ENCODE peak calls at places on chromosomes 12 and 14, in five cellular contexts. One of them, this sample, is unnamed.
A peak's percentile ranks its signal among the peaks of the same experiment; 100 is the strongest.

GRCh38 chr14:68140801-68141200 is 321.2 kb downstream of the RAD51B start:
- DNase-seq in left ventricle myocardium inferior: no peak
- DNase-seq in endothelial cell of umbilical vein: no peak
- DNase-seq in tibial artery: no peak
- DNase-seq in thoracic aorta: no peak
- DNase-seq in this sample: no peak

GRCh38 chr12:107605293-107605692 is 80.3 kb upstream of the PWP1 start:
- DNase-seq in thoracic aorta: no peak
- DNase-seq in left ventricle myocardium inferior: no peak
- DNase-seq in endothelial cell of umbilical vein: no peak
- DNase-seq in tibial artery: no peak
- DNase-seq in this sample: peak; percentile 66

GRCh38 chr14:34797747-34798583 is 77.2 kb downstream of the BAZ1A start:
- DNase-seq in left ventricle myocardium inferior: no peak
- DNase-seq in thoracic aorta: no peak
- DNase-seq in endothelial cell of umbilical vein: no peak
- DNase-seq in tibial artery: no peak
- DNase-seq in this sample: peak; percentile 54

GRCh38 chr14:102795060-102795925 is 18.0 kb downstream of the TRAF3 start:
- DNase-seq in endothelial cell of umbilical vein: peak; percentile 75
- DNase-seq in left ventricle myocardium inferior: peak; percentile 30
- DNase-seq in thoracic aorta: peak; percentile 32
- DNase-seq in tibial artery: peak; percentile 82
- DNase-seq in this sample: no peak

GRCh38 chr12:44015333-44015941 is 179.6 kb downstream of the TMEM117 start:
- DNase-seq in endothelial cell of umbilical vein: peak; percentile 56
- DNase-seq in left ventricle myocardium inferior: no peak
- DNase-seq in tibial artery: no peak
- DNase-seq in thoracic aorta: no peak
- DNase-seq in this sample: no peak

GRCh38 chr12:78571953-78572352 is 292.6 kb upstream of the SYT1 start:
- DNase-seq in tibial artery: no peak
- DNase-seq in endothelial cell of umbilical vein: no peak
- DNase-seq in left ventricle myocardium inferior: no peak
- DNase-seq in thoracic aorta: no peak
- DNase-seq in this sample: peak; percentile 83

GRCh38 chr14:58677525-58677924 is 39.8 kb downstream of the DACT1 start:
- DNase-seq in tibial artery: no peak
- DNase-seq in endothelial cell of umbilical vein: no peak
- DNase-seq in left ventricle myocardium inferior: no peak
- DNase-seq in thoracic aorta: no peak
- DNase-seq in this sample: no peak

GRCh38 chr12:76232013-76232412 is 116.2 kb downstream of the BBS10 start:
- DNase-seq in tibial artery: no peak
- DNase-seq in thoracic aorta: no peak
- DNase-seq in left ventricle myocardium inferior: no peak
- DNase-seq in endothelial cell of umbilical vein: no peak
- DNase-seq in this sample: peak; percentile 28

GRCh38 chr12:68236421-68237059 is 10.9 kb upstream of the IL26 start:
- DNase-seq in tibial artery: no peak
- DNase-seq in left ventricle myocardium inferior: no peak
- DNase-seq in thoracic aorta: no peak
- DNase-seq in endothelial cell of umbilical vein: peak; percentile 20
- DNase-seq in this sample: no peak

GRCh38 chr14:91144425-91145145 is 30.7 kb downstream of the DGLUCY start:
- DNase-seq in endothelial cell of umbilical vein: peak; percentile 91
- DNase-seq in tibial artery: no peak
- DNase-seq in left ventricle myocardium inferior: no peak
- DNase-seq in thoracic aorta: no peak
- DNase-seq in this sample: no peak

GRCh38 chr12:6182279-6182898 is 17.8 kb upstream of the CD9 start:
- DNase-seq in tibial artery: peak; percentile 69
- DNase-seq in endothelial cell of umbilical vein: peak; percentile 89
- DNase-seq in left ventricle myocardium inferior: peak; percentile 61
- DNase-seq in thoracic aorta: no peak
- DNase-seq in this sample: peak; percentile 52

GRCh38 chr14:97703006-97703760 is 906.0 kb downstream of the VRK1 start:
- DNase-seq in thoracic aorta: no peak
- DNase-seq in endothelial cell of umbilical vein: no peak
- DNase-seq in left ventricle myocardium inferior: no peak
- DNase-seq in tibial artery: no peak
- DNase-seq in this sample: peak; percentile 53

GRCh38 chr12:93006655-93007208 is 77.6 kb upstream of the EEA1 start:
- DNase-seq in tibial artery: no peak
- DNase-seq in endothelial cell of umbilical vein: no peak
- DNase-seq in left ventricle myocardium inferior: no peak
- DNase-seq in thoracic aorta: no peak
- DNase-seq in this sample: no peak

GRCh38 chr14:64705406-64706118 is 1.3 kb downstream of the PLEKHG3 start:
- DNase-seq in left ventricle myocardium inferior: no peak
- DNase-seq in tibial artery: peak; percentile 66
- DNase-seq in thoracic aorta: no peak
- DNase-seq in endothelial cell of umbilical vein: no peak
- DNase-seq in this sample: peak; percentile 61

GRCh38 chr12:50107416-50108268 is 3.8 kb downstream of the GPD1 start:
- DNase-seq in tibial artery: no peak
- DNase-seq in thoracic aorta: no peak
- DNase-seq in endothelial cell of umbilical vein: no peak
- DNase-seq in left ventricle myocardium inferior: no peak
- DNase-seq in this sample: no peak

GRCh38 chr12:5390174-5390799 is 41.6 kb upstream of the NTF3 start:
- DNase-seq in thoracic aorta: no peak
- DNase-seq in tibial artery: no peak
- DNase-seq in endothelial cell of umbilical vein: no peak
- DNase-seq in left ventricle myocardium inferior: no peak
- DNase-seq in this sample: peak; percentile 38

GRCh38 chr12:115660211-115660805 is 617.2 kb downstream of the MED13L start:
- DNase-seq in left ventricle myocardium inferior: peak; percentile 39
- DNase-seq in endothelial cell of umbilical vein: no peak
- DNase-seq in thoracic aorta: no peak
- DNase-seq in tibial artery: no peak
- DNase-seq in this sample: no peak

GRCh38 chr14:101250336-101250947 is 310.9 kb upstream of the DIO3 start:
- DNase-seq in tibial artery: no peak
- DNase-seq in thoracic aorta: no peak
- DNase-seq in left ventricle myocardium inferior: no peak
- DNase-seq in endothelial cell of umbilical vein: no peak
- DNase-seq in this sample: peak; percentile 27

GRCh38 chr14:104660597-104660996 is 28.8 kb upstream of the INF2 start:
- DNase-seq in left ventricle myocardium inferior: no peak
- DNase-seq in tibial artery: no peak
- DNase-seq in endothelial cell of umbilical vein: no peak
- DNase-seq in thoracic aorta: no peak
- DNase-seq in this sample: no peak

GRCh38 chr12:65803253-65803652 is 21.0 kb upstream of the HMGA2 start:
- DNase-seq in thoracic aorta: no peak
- DNase-seq in tibial artery: no peak
- DNase-seq in endothelial cell of umbilical vein: no peak
- DNase-seq in left ventricle myocardium inferior: no peak
- DNase-seq in this sample: no peak

GRCh38 chr12:124532331-124532750 is 35.1 kb downstream of the NCOR2 start:
- DNase-seq in left ventricle myocardium inferior: no peak
- DNase-seq in endothelial cell of umbilical vein: no peak
- DNase-seq in tibial artery: no peak
- DNase-seq in thoracic aorta: no peak
- DNase-seq in this sample: no peak

GRCh38 chr14:81161088-81161487 is 59.7 kb downstream of the GTF2A1 start:
- DNase-seq in tibial artery: no peak
- DNase-seq in endothelial cell of umbilical vein: no peak
- DNase-seq in thoracic aorta: no peak
- DNase-seq in left ventricle myocardium inferior: no peak
- DNase-seq in this sample: no peak

GRCh38 chr12:122979908-122980191 is 631 bp upstream of the ARL6IP4 start:
- DNase-seq in endothelial cell of umbilical vein: no peak
- DNase-seq in tibial artery: no peak
- DNase-seq in thoracic aorta: no peak
- DNase-seq in left ventricle myocardium inferior: no peak
- DNase-seq in this sample: no peak

GRCh38 chr14:74492413-74493342 is at the start of gene NPC2:
- DNase-seq in endothelial cell of umbilical vein: peak; percentile 45
- DNase-seq in tibial artery: no peak
- DNase-seq in thoracic aorta: no peak
- DNase-seq in left ventricle myocardium inferior: no peak
- DNase-seq in this sample: no peak

GRCh38 chr14:90168425-90169105 is 87.8 kb upstream of the PSMC1 start:
- DNase-seq in tibial artery: no peak
- DNase-seq in left ventricle myocardium inferior: no peak
- DNase-seq in endothelial cell of umbilical vein: no peak
- DNase-seq in thoracic aorta: no peak
- DNase-seq in this sample: no peak

GRCh38 chr14:61652526-61653262 is 42.6 kb upstream of the HIF1A start:
- DNase-seq in tibial artery: no peak
- DNase-seq in endothelial cell of umbilical vein: peak; percentile 18
- DNase-seq in left ventricle myocardium inferior: no peak
- DNase-seq in thoracic aorta: no peak
- DNase-seq in this sample: no peak

GRCh38 chr14:94961761-94962575 is 192.1 kb upstream of the GSC start:
- DNase-seq in thoracic aorta: no peak
- DNase-seq in tibial artery: no peak
- DNase-seq in left ventricle myocardium inferior: no peak
- DNase-seq in endothelial cell of umbilical vein: no peak
- DNase-seq in this sample: peak; percentile 47

GRCh38 chr14:23396781-23397407 is 11.2 kb downstream of the MYH6 start:
- DNase-seq in thoracic aorta: no peak
- DNase-seq in left ventricle myocardium inferior: no peak
- DNase-seq in tibial artery: no peak
- DNase-seq in endothelial cell of umbilical vein: no peak
- DNase-seq in this sample: no peak
- H3K4me1 ChIP-seq in thoracic aorta: no peaks in the 10 kb centered on the region
- H3K4me1 ChIP-seq in left ventricle myocardium inferior: peaks cover 50% of the 10 kb centered on the region
- H3K4me1 ChIP-seq in tibial artery: no peaks in the 10 kb centered on the region
- H3K4me1 ChIP-seq in endothelial cell of umbilical vein: no peaks in the 10 kb centered on the region
- H3K4me1 ChIP-seq in this sample: no peaks in the 10 kb centered on the region

DNA sequence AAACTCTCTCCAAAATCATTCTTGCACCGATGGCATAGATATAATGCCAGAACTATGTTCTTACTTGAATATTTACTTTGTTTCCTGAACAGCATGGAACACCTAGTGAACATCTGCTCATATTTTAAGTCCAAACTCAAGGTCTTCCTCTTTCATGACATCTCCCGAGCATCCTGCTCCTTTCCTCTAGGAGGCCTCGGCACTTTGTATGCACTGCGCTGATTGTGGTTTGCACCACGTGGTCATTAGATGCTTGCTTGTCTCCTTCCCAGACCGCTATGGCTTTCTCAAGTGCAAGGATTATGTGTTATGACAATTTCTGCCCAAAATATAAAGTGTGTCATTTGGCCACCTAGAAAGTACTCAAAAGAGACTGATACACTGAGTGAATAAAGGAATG is 912.0 kb downstream of the GALC start:
- DNase-seq in thoracic aorta: no peak
- DNase-seq in tibial artery: no peak
- DNase-seq in left ventricle myocardium inferior: no peak
- DNase-seq in endothelial cell of umbilical vein: no peak
- DNase-seq in this sample: no peak
- TF ChIP-seq CTCF in thoracic aorta: no peak
- TF ChIP-seq CTCF in tibial artery: no peak
- TF ChIP-seq CTCF in left ventricle myocardium inferior: no peak
- TF ChIP-seq CTCF in endothelial cell of umbilical vein: no peak
- TF ChIP-seq CTCF in this sample: peak; percentile 59

GRCh38 chr12:62724947-62725447 is 210.0 kb downstream of the PPM1H start:
- DNase-seq in tibial artery: peak; percentile 41
- DNase-seq in thoracic aorta: peak; percentile 20
- DNase-seq in endothelial cell of umbilical vein: peak; percentile 92
- DNase-seq in left ventricle myocardium inferior: no peak
- DNase-seq in this sample: peak; percentile 91
- H3K4me1 ChIP-seq in tibial artery: peaks cover 17% of the 10 kb centered on the region
- H3K4me1 ChIP-seq in thoracic aorta: peaks cover 17% of the 10 kb centered on the region
- H3K4me1 ChIP-seq in endothelial cell of umbilical vein: peaks cover 23% of the 10 kb centered on the region
- H3K4me1 ChIP-seq in left ventricle myocardium inferior: peaks cover 32% of the 10 kb centered on the region
- H3K4me1 ChIP-seq in this sample: peaks cover 14% of the 10 kb centered on the region

GRCh38 chr12:53214687-53215455 is 7.8 kb upstream of the ITGB7 start:
- DNase-seq in endothelial cell of umbilical vein: peak; percentile 61
- DNase-seq in left ventricle myocardium inferior: peak; percentile 84
- DNase-seq in tibial artery: no peak
- DNase-seq in thoracic aorta: no peak
- DNase-seq in this sample: peak; percentile 84

GRCh38 chr12:53213348-53213747 is 6.3 kb upstream of the ITGB7 start:
- DNase-seq in left ventricle myocardium inferior: peak; percentile 87
- DNase-seq in tibial artery: peak; percentile 79
- DNase-seq in endothelial cell of umbilical vein: peak; percentile 69
- DNase-seq in thoracic aorta: no peak
- DNase-seq in this sample: peak; percentile 98

GRCh38 chr12:53212931-53213330 is 5.9 kb upstream of the ITGB7 start:
- DNase-seq in left ventricle myocardium inferior: no peak
- DNase-seq in tibial artery: no peak
- DNase-seq in thoracic aorta: no peak
- DNase-seq in endothelial cell of umbilical vein: no peak
- DNase-seq in this sample: no peak

GRCh38 chr12:53215497-53215896 is 8.4 kb upstream of the ITGB7 start:
- DNase-seq in tibial artery: no peak
- DNase-seq in endothelial cell of umbilical vein: no peak
- DNase-seq in left ventricle myocardium inferior: no peak
- DNase-seq in thoracic aorta: no peak
- DNase-seq in this sample: peak; percentile 57

GRCh38 chr12:53214221-53214620 is 7.2 kb upstream of the ITGB7 start:
- DNase-seq in left ventricle myocardium inferior: no peak
- DNase-seq in endothelial cell of umbilical vein: no peak
- DNase-seq in tibial artery: no peak
- DNase-seq in thoracic aorta: no peak
- DNase-seq in this sample: peak; percentile 69
- TF ChIP-seq CTCF in left ventricle myocardium inferior: no peak
- TF ChIP-seq CTCF in endothelial cell of umbilical vein: no peak
- TF ChIP-seq CTCF in tibial artery: no peak
- TF ChIP-seq CTCF in thoracic aorta: no peak
- TF ChIP-seq CTCF in this sample: no peak

DNA sequence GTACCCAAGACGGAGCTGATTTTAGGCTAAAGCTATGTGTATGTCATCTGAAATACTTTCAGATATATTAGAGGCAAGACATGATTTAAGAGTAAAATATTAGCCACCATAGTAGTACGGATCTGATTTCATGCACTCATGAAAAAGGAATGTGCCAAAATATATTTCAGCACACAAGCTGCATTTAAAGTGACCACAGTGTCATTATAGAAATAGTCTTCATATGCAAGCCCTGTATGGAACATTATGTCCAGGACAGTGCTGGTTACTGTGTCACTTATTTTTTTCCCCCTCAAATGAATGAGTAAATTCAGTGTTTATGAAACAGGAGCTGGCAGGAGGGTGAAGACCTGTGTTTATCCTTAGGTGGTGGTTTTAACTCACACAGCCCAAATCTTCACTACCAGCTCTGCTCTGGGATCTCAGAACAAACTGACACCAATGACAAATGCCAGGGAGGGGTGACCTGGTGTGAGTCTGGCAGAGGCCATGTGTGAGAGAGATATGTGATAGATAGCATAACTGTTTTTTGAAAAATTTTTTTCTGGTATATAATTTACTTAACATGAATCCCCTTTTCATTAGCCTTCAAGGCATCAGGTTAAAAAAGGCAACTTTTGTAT is 51.7 kb downstream of the SLC38A4 start:
- DNase-seq in tibial artery: no peak
- DNase-seq in endothelial cell of umbilical vein: no peak
- DNase-seq in left ventricle myocardium inferior: no peak
- DNase-seq in thoracic aorta: no peak
- DNase-seq in this sample: no peak
- H3K4me1 ChIP-seq in tibial artery: peaks cover 18% of the 10 kb centered on the region
- H3K4me1 ChIP-seq in endothelial cell of umbilical vein: no peaks in the 10 kb centered on the region
- H3K4me1 ChIP-seq in left ventricle myocardium inferior: peaks cover 29% of the 10 kb centered on the region
- H3K4me1 ChIP-seq in thoracic aorta: peaks cover 5% of the 10 kb centered on the region
- H3K4me1 ChIP-seq in this sample: no peaks in the 10 kb centered on the region

This sample was measured in endodermal cell.